ENCODE peak calls at places on chromosome 4, in four cellular contexts. F is activated CD4-positive, alpha-beta T cell treated with anti-CD3 and anti-CD28 coated beads, Interleukin-2, amount 50 U/mL, for 4 hours; J is NCI-H1694 treated with DMSO at 0.1 percent for 48 hours; B is activated CD8-positive, alpha-beta memory T cell treated with anti-CD3 and anti-CD28 coated beads for 4 hours. Z is an unnamed sample.

GRCh38 chr4:137213372-137214173 is 318.7 kb downstream of the PCDH18 start:
- DNase-seq in B (no peak), J (no peak), F (no peak), Z (no peak)

GRCh38 chr4:80840396-80840795 is 190.1 kb upstream of the BMP3 start:
- DNase-seq in B (no peak), J (no peak), F (no peak), Z (no peak)

GRCh38 chr4:19329631-19330030 is 922.1 kb upstream of the SLIT2 start:
- DNase-seq in J (no peak), F (no peak), B (no peak), Z (no peak)

GRCh38 chr4:99815597-99816011 is 1.0 kb upstream of the DAPP1 start:
- DNase-seq in F (no peak), B (no peak), J (no peak), Z (no peak)

GRCh38 chr4:165347647-165348569 is 20.4 kb downstream of the MSMO1 start:
- DNase-seq in J (no peak), B (no peak), F (no peak), Z (no peak)

GRCh38 chr4:71609159-71609558 is 174.7 kb downstream of the GC start:
- DNase-seq in J (no peak), B (no peak), F (no peak), Z (no peak)

GRCh38 chr4:156676116-156676851 is 295.3 kb downstream of the PDGFC start:
- DNase-seq in B (no peak), J (no peak), F (no peak), Z (no peak)

GRCh38 chr4:7217453-7218310 is 25.3 kb downstream of the SORCS2 start:
- DNase-seq in B (no peak), J (no peak), F (no peak), Z (no peak)

GRCh38 chr4:103400405-103400804 is 202.3 kb upstream of the CENPE start:
- DNase-seq in F (no peak), B (no peak), J (no peak), Z (no peak)

GRCh38 chr4:100063355-100063754 is 113.3 kb upstream of the H2AZ1 start:
- DNase-seq in J (no peak), B (no peak), F (no peak), Z (no peak)

GRCh38 chr4:56183344-56183959 is 203.8 kb downstream of the AASDH start:
- DNase-seq in J (no peak), F (no peak), B (no peak), Z (no peak)

GRCh38 chr4:117800636-117801035 is 233.7 kb upstream of the NDST3 start:
- DNase-seq in J (no peak), F (no peak), B (no peak), Z (no peak)

GRCh38 chr4:3833326-3833989 is 67.3 kb downstream of the ADRA2C start:
- DNase-seq in B (no peak), F (no peak), J (no peak), Z (no peak)

GRCh38 chr4:52096048-52096447 is 44.9 kb downstream of the SPATA18 start:
- DNase-seq in J (no peak), F (no peak), B (no peak), Z (no peak)

GRCh38 chr4:138158746-138159297 is 83.3 kb downstream of the SLC7A11 start:
- DNase-seq in B (no peak), J (no peak), F (no peak), Z (no peak)

GRCh38 chr4:9927317-9928007 is 93.8 kb downstream of the SLC2A9 start:
- DNase-seq in F (no peak), B (no peak), J (peak), Z (no peak)

GRCh38 chr4:73573794-73574528 is 46.3 kb downstream of the RASSF6 start:
- DNase-seq in J (peak), F (no peak), B (no peak), Z (no peak)

GRCh38 chr4:8186883-8187282 is 12.2 kb upstream of the SH3TC1 start:
- DNase-seq in B (no peak), F (no peak), J (no peak), Z (no peak)

GRCh38 chr4:1364217-1364616 is 17.2 kb downstream of the UVSSA start:
- DNase-seq in F (no peak), J (no peak), B (no peak), Z (no peak)

GRCh38 chr4:137677851-137678250 is 145.6 kb upstream of the PCDH18 start:
- DNase-seq in B (no peak), J (no peak), F (no peak), Z (no peak)

GRCh38 chr4:124276461-124276860 is 436.1 kb downstream of the ANKRD50 start:
- DNase-seq in J (no peak), B (no peak), F (no peak), Z (no peak)

GRCh38 chr4:183142566-183143545 is 43.8 kb downstream of the WWC2 start:
- DNase-seq in F (no peak), B (no peak), J (no peak), Z (no peak)

GRCh38 chr4:152197211-152197610 is 338.7 kb downstream of the FBXW7 start:
- DNase-seq in J (no peak), F (no peak), B (no peak), Z (no peak)

Z was measured in SIG-M5.